ENCODE peak calls at places on chromosome 16, in seven cellular contexts. H, L, Z, E, F, R and N are unnamed samples.

GRCh38 chr16:83714286-83714685 is 93.5 kb upstream of the HSBP1 start:
- DNase-seq in H (no peak), L (no peak), Z (no peak), E (no peak), F (no peak), R (no peak), N (no peak)

GRCh38 chr16:29820730-29821662 is 734 bp downstream of the MVP start:
- DNase-seq in H (peak), L (no peak), Z (peak), E (no peak), F (no peak), R (no peak), N (no peak)

GRCh38 chr16:23302045-23302956 is at the start of gene SCNN1B:
- DNase-seq in H (no peak), L (no peak), Z (no peak), E (no peak), F (no peak), R (no peak), N (no peak)

GRCh38 chr16:23510154-23510914 is at the start of gene GGA2:
- DNase-seq in H (peak), L (peak), Z (peak), E (no peak), F (peak), R (peak), N (peak)

GRCh38 chr16:12184419-12184831 is 207.9 kb downstream of the SNX29 start:
- DNase-seq in H (no peak), L (no peak), Z (no peak), E (no peak), F (no peak), R (no peak), N (no peak)

GRCh38 chr16:52068447-52069074 is 478.4 kb downstream of the TOX3 start:
- DNase-seq in H (no peak), L (peak), Z (no peak), E (no peak), F (no peak), R (no peak), N (no peak)

GRCh38 chr16:74740795-74741304 is 33.8 kb downstream of the FA2H start:
- DNase-seq in H (peak), L (peak), Z (no peak), E (no peak), F (no peak), R (no peak), N (no peak)

GRCh38 chr16:25065899-25066298 is 45.6 kb upstream of the LCMT1 start:
- DNase-seq in H (no peak), L (no peak), Z (no peak), E (no peak), F (no peak), R (no peak), N (no peak)

GRCh38 chr16:72905581-72905980 is 142.3 kb downstream of the ZFHX3 start:
- DNase-seq in H (no peak), L (peak), Z (no peak), E (no peak), F (no peak), R (no peak), N (peak)

GRCh38 chr16:27434141-27435051 is 32.4 kb downstream of the IL21R start:
- DNase-seq in H (no peak), L (no peak), Z (no peak), E (no peak), F (no peak), R (no peak), N (no peak)

GRCh38 chr16:48158296-48158695 is 2.5 kb upstream of the ABCC12 start:
- DNase-seq in H (peak), L (peak), Z (no peak), E (peak), F (peak), R (peak), N (peak)

GRCh38 chr16:49081556-49081955 is 200.1 kb downstream of the CBLN1 start:
- DNase-seq in H (no peak), L (no peak), Z (no peak), E (no peak), F (no peak), R (no peak), N (no peak)

GRCh38 chr16:81902025-81902424 is 109.2 kb downstream of the SDR42E1 start:
- DNase-seq in H (no peak), L (peak), Z (no peak), E (no peak), F (no peak), R (no peak), N (no peak)

GRCh38 chr16:50573279-50573678 is 25.1 kb downstream of the NKD1 start:
- DNase-seq in H (no peak), L (no peak), Z (no peak), E (no peak), F (no peak), R (no peak), N (no peak)

GRCh38 chr16:70687172-70687531 is 1.3 kb upstream of the MTSS2 start:
- DNase-seq in H (no peak), L (no peak), Z (peak), E (no peak), F (no peak), R (no peak), N (peak)

GRCh38 chr16:50259334-50260205 is 6.8 kb upstream of the ADCY7 start:
- DNase-seq in H (no peak), L (peak), Z (peak), E (no peak), F (no peak), R (no peak), N (peak)

GRCh38 chr16:35102780-35103403 is 1643.5 kb downstream of the TP53TG3F start:
- DNase-seq in H (no peak), L (no peak), Z (no peak), E (no peak), F (no peak), R (no peak), N (no peak)

GRCh38 chr16:11256657-11257130 is 690 bp upstream of the SOCS1 start:
- DNase-seq in H (peak), L (peak), Z (peak), E (no peak), F (no peak), R (no peak), N (peak)

GRCh38 chr16:3173892-3174617 is 13.9 kb upstream of the OR1F1 start:
- DNase-seq in H (peak), L (no peak), Z (no peak), E (no peak), F (no peak), R (no peak), N (peak)

GRCh38 chr16:17206712-17207111 is 264.0 kb downstream of the XYLT1 start:
- DNase-seq in H (no peak), L (no peak), Z (no peak), E (no peak), F (no peak), R (no peak), N (no peak)

GRCh38 chr16:84617068-84617630 is 729 bp downstream of the COTL1 start:
- DNase-seq in H (no peak), L (peak), Z (peak), E (no peak), F (no peak), R (no peak), N (no peak)

GRCh38 chr16:66457888-66458287 is 30.8 kb downstream of the BEAN1 start:
- DNase-seq in H (no peak), L (no peak), Z (no peak), E (no peak), F (no peak), R (no peak), N (no peak)

GRCh38 chr16:27154573-27155521 is 48.5 kb upstream of the KDM8 start:
- DNase-seq in H (peak), L (peak), Z (peak), E (no peak), F (no peak), R (no peak), N (peak)

GRCh38 chr16:12796498-12796897 is 7.2 kb downstream of the CPPED1 start:
- DNase-seq in H (no peak), L (no peak), Z (no peak), E (no peak), F (no peak), R (no peak), N (peak)

GRCh38 chr16:30875881-30876791 is 17.7 kb downstream of the BCL7C start:
- DNase-seq in H (no peak), L (no peak), Z (no peak), E (no peak), F (no peak), R (no peak), N (peak)

GRCh38 chr16:84916156-84916555 is 95.2 kb downstream of the ZDHHC7 start:
- DNase-seq in H (no peak), L (no peak), Z (no peak), E (no peak), F (no peak), R (no peak), N (no peak)

GRCh38 chr16:68040506-68041288 is 17.6 kb downstream of the DUS2 start:
- DNase-seq in H (peak), L (peak), Z (peak), E (peak), F (peak), R (no peak), N (peak)

GRCh38 chr16:11655655-11656054 is 12.6 kb upstream of the SNN start:
- DNase-seq in H (no peak), L (no peak), Z (no peak), E (no peak), F (no peak), R (no peak), N (no peak)

GRCh38 chr16:11034481-11034931 is 90.1 kb downstream of the CLEC16A start:
- DNase-seq in H (no peak), L (no peak), Z (peak), E (no peak), F (no peak), R (no peak), N (no peak)

GRCh38 chr16:47311738-47312505 is 148.9 kb downstream of the ITFG1 start:
- DNase-seq in H (no peak), L (peak), Z (no peak), E (no peak), F (peak), R (no peak), N (no peak)

GRCh38 chr16:49022351-49022963 is 259.2 kb downstream of the CBLN1 start:
- DNase-seq in H (no peak), L (no peak), Z (no peak), E (no peak), F (no peak), R (no peak), N (no peak)

GRCh38 chr16:50251375-50252081 is 14.8 kb upstream of the ADCY7 start:
- DNase-seq in H (no peak), L (peak), Z (no peak), E (peak), F (peak), R (peak), N (peak)

GRCh38 chr16:5015351-5015750 is 18.4 kb downstream of the NAGPA start:
- DNase-seq in H (no peak), L (no peak), Z (no peak), E (no peak), F (no peak), R (no peak), N (no peak)

GRCh38 chr16:54284931-54285413 is 1.6 kb downstream of the IRX3 start:
- DNase-seq in H (no peak), L (peak), Z (peak), E (no peak), F (no peak), R (no peak), N (peak)
- H3K4me3 ChIP-seq in H (peak), L (peak), Z (peak), E (no peak), F (peak), R (peak), N (peak)

GRCh38 chr16:88698694-88699045 is 7.5 kb downstream of the RNF166 start:
- DNase-seq in H (no peak), L (no peak), Z (no peak), E (no peak), F (no peak), R (no peak), N (no peak)

GRCh38 chr16:88696441-88696840 is 9.8 kb downstream of the RNF166 start:
- DNase-seq in H (no peak), L (no peak), Z (no peak), E (no peak), F (no peak), R (no peak), N (no peak)

GRCh38 chr16:88699180-88699579 is 7.0 kb downstream of the RNF166 start:
- DNase-seq in H (no peak), L (no peak), Z (no peak), E (no peak), F (no peak), R (no peak), N (no peak)

GRCh38 chr16:88697116-88697830 is 8.9 kb downstream of the RNF166 start:
- DNase-seq in H (no peak), L (no peak), Z (no peak), E (no peak), F (no peak), R (no peak), N (no peak)

GRCh38 chr16:88697831-88698693 is 8.1 kb downstream of the RNF166 start:
- DNase-seq in H (no peak), L (no peak), Z (no peak), E (no peak), F (no peak), R (no peak), N (no peak)
- TF ChIP-seq CTCF in H (peak), L (peak), Z (peak), E (peak), F (peak), R (peak), N (peak)

DNA sequence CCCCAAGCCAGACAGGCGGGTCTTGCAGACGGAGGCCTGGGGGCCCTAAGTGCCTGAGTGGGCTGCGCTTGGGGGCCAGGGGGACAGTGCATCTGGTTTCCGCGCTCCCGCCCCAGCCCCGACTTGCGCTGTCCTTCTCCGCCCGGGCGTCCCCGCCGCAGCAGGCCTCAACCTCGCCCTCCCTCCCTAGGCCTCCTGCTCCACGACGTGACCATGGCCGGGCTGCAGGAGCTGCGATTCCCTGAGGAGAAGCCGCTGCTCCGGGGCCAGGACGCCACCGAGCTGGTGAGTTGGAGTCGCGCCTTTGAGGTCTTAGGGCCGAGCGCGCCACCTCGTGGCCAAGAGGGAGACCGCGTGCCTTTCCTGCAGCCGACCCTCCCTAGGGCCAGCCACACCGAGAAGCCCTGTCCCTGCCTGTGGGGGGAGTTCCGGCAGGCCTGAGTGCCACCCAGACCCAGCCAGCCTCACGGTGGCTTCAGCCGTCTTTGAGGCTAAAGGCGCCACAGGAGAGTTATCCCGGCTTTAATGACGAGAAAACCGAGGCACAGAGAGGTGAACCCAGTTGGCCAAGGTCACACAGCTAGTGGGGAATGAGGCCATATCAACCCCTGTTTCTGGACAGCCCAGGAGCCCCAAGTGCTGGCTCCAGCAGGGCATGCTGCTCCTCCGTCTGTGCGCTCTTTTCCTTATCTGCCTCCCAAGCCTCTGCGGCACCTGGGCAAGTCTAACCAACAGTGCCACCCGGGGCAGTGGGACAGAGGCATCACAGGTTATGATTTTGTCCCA is 12.2 kb upstream of the NDRG4 start:
- DNase-seq in H (peak), L (peak), Z (peak), E (peak), F (peak), R (no peak), N (peak)
- H3K4me3 ChIP-seq in H (no peak), L (no peak), Z (peak), E (peak), F (no peak), R (no peak), N (no peak)

DNA sequence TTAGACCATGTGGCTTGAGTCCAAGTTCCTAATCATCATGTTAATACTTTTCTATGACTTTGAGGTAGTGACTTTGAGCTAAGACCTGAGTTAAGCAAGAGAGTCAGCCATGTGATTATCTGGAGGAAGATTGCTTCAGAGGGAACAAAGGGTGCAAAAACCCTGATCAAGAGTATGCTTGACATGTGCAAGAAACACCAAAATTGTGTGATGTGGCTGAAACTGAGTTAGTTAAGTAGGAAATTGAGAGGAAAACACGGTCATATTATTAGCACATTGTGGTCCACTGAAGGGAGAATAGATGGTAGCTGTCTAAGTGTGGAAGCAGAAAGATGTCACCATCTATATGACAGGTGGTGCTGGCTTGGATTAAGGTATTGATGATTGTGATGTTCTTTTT is 130.4 kb upstream of the MON1B start:
- DNase-seq in H (no peak), L (no peak), Z (no peak), E (no peak), F (no peak), R (no peak), N (no peak)
- TF ChIP-seq CTCF in H (no peak), L (no peak), Z (no peak), E (no peak), F (no peak), R (no peak), N (no peak)

GRCh38 chr16:57632568-57632967 is 4.1 kb downstream of the ADGRG1 start:
- DNase-seq in H (no peak), L (no peak), Z (peak), E (no peak), F (no peak), R (no peak), N (no peak)

GRCh38 chr16:57630931-57631845 is 2.8 kb downstream of the ADGRG1 start:
- DNase-seq in H (no peak), L (no peak), Z (no peak), E (no peak), F (no peak), R (no peak), N (no peak)

GRCh38 chr16:57629516-57630401 is 1.3 kb downstream of the ADGRG1 start:
- DNase-seq in H (no peak), L (no peak), Z (no peak), E (no peak), F (no peak), R (no peak), N (no peak)

GRCh38 chr16:57628782-57629181 is 352 bp downstream of the ADGRG1 start:
- DNase-seq in H (no peak), L (no peak), Z (no peak), E (no peak), F (no peak), R (no peak), N (no peak)

GRCh38 chr16:57630402-57630787 is 2.0 kb downstream of the ADGRG1 start:
- DNase-seq in H (no peak), L (no peak), Z (no peak), E (no peak), F (no peak), R (no peak), N (no peak)
- H3K4me3 ChIP-seq in H (peak), L (no peak), Z (peak), E (no peak), F (no peak), R (no peak), N (no peak)

GRCh38 chr16:79993810-79994209 is 393.3 kb upstream of the MAF start:
- DNase-seq in H (no peak), L (no peak), Z (no peak), E (no peak), F (no peak), R (no peak), N (no peak)

GRCh38 chr16:79994413-79994812 is 393.9 kb upstream of the MAF start:
- DNase-seq in H (no peak), L (no peak), Z (no peak), E (no peak), F (no peak), R (no peak), N (no peak)

GRCh38 chr16:79995315-79995714 is 394.8 kb upstream of the MAF start:
- DNase-seq in H (no peak), L (no peak), Z (no peak), E (no peak), F (no peak), R (no peak), N (no peak)

GRCh38 chr16:79998143-79998542 is 397.6 kb upstream of the MAF start:
- DNase-seq in H (no peak), L (no peak), Z (no peak), E (no peak), F (no peak), R (no peak), N (no peak)

DNA sequence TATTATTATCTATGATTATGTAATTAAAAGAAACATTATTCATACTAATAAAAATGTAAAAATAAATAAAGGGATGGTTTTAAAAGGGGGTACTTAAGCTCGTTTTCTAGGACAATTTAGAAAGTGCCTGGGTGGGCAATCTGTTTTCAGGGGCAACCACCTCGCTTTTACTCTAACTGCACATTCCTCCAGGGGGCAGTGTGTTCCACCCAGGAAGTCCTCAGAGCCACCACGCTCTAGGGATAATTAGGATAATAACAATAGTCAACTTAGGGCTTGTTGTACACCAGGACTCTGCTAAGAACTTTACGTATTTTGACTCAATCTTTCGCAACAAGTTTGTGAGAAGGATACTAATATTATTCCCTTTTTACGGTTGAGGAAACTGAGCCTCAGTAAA is 396.7 kb upstream of the MAF start:
- DNase-seq in H (no peak), L (peak), Z (no peak), E (peak), F (no peak), R (no peak), N (no peak)
- TF ChIP-seq CTCF in H (peak), L (peak), Z (peak), E (peak), F (peak), R (peak), N (peak)

GRCh38 chr16:53629151-53629550 is 74.5 kb downstream of the RPGRIP1L start:
- DNase-seq in H (no peak), L (no peak), Z (no peak), E (no peak), F (no peak), R (no peak), N (no peak)
- H3K4me3 ChIP-seq in H (no peak), L (no peak), Z (no peak), E (no peak), F (no peak), R (no peak), N (no peak)